ENCODE peak calls at places on chromosome 11, in nine cellular contexts. One of them, this sample, is unnamed.

GRCh38 chr11:72856065-72856464 is 41.9 kb downstream of the ATG16L2 start:
- DNase-seq in lower lobe of right lung: no peak
- DNase-seq in tibial artery: no peak
- DNase-seq in GM12891: no peak
- DNase-seq in fibroblast of pulmonary artery: peak; percentile 52
- DNase-seq in activated CD4-positive, alpha-beta memory T cell treated with anti-CD3 and anti-CD28 coated beads, Interleukin-2, amount 10 ng/mL, durations not matched to agents 7 days and 5 days: no peak
- DNase-seq in fibroblast of the conjunctiva: no peak
- DNase-seq in A172: no peak
- DNase-seq in kidney tubule cell: peak; percentile 21
- DNase-seq in this sample: no peak

GRCh38 chr11:58561394-58562102 is 14.1 kb downstream of the LPXN start:
- DNase-seq in kidney tubule cell: peak; percentile 85
- DNase-seq in A172: no peak
- DNase-seq in fibroblast of the conjunctiva: no peak
- DNase-seq in GM12891: no peak
- DNase-seq in tibial artery: no peak
- DNase-seq in lower lobe of right lung: no peak
- DNase-seq in fibroblast of pulmonary artery: no peak
- DNase-seq in activated CD4-positive, alpha-beta memory T cell treated with anti-CD3 and anti-CD28 coated beads, Interleukin-2, amount 10 ng/mL, durations not matched to agents 7 days and 5 days: no peak
- DNase-seq in this sample: no peak

GRCh38 chr11:97461044-97461880 is 1071.4 kb downstream of the JRKL start:
- DNase-seq in tibial artery: peak; percentile 58
- DNase-seq in fibroblast of pulmonary artery: no peak
- DNase-seq in fibroblast of the conjunctiva: no peak
- DNase-seq in kidney tubule cell: no peak
- DNase-seq in activated CD4-positive, alpha-beta memory T cell treated with anti-CD3 and anti-CD28 coated beads, Interleukin-2, amount 10 ng/mL, durations not matched to agents 7 days and 5 days: no peak
- DNase-seq in GM12891: no peak
- DNase-seq in A172: no peak
- DNase-seq in lower lobe of right lung: no peak
- DNase-seq in this sample: no peak

GRCh38 chr11:108994887-108995286 is 330.0 kb downstream of the DDX10 start:
- DNase-seq in A172: no peak
- DNase-seq in fibroblast of the conjunctiva: no peak
- DNase-seq in tibial artery: no peak
- DNase-seq in fibroblast of pulmonary artery: no peak
- DNase-seq in kidney tubule cell: no peak
- DNase-seq in lower lobe of right lung: no peak
- DNase-seq in activated CD4-positive, alpha-beta memory T cell treated with anti-CD3 and anti-CD28 coated beads, Interleukin-2, amount 10 ng/mL, durations not matched to agents 7 days and 5 days: no peak
- DNase-seq in GM12891: no peak
- DNase-seq in this sample: no peak

GRCh38 chr11:128642571-128642970 is 51.3 kb upstream of the FLI1 start:
- DNase-seq in A172: no peak
- DNase-seq in GM12891: no peak
- DNase-seq in activated CD4-positive, alpha-beta memory T cell treated with anti-CD3 and anti-CD28 coated beads, Interleukin-2, amount 10 ng/mL, durations not matched to agents 7 days and 5 days: no peak
- DNase-seq in kidney tubule cell: no peak
- DNase-seq in fibroblast of the conjunctiva: no peak
- DNase-seq in fibroblast of pulmonary artery: no peak
- DNase-seq in tibial artery: no peak
- DNase-seq in lower lobe of right lung: no peak
- DNase-seq in this sample: no peak

GRCh38 chr11:128174465-128175101 is 412.8 kb downstream of the ETS1 start:
- DNase-seq in tibial artery: no peak
- DNase-seq in activated CD4-positive, alpha-beta memory T cell treated with anti-CD3 and anti-CD28 coated beads, Interleukin-2, amount 10 ng/mL, durations not matched to agents 7 days and 5 days: no peak
- DNase-seq in kidney tubule cell: peak; percentile 33
- DNase-seq in fibroblast of the conjunctiva: no peak
- DNase-seq in GM12891: no peak
- DNase-seq in A172: peak; percentile 64
- DNase-seq in lower lobe of right lung: no peak
- DNase-seq in fibroblast of pulmonary artery: peak; percentile 74
- DNase-seq in this sample: no peak

GRCh38 chr11:134761361-134761760 is 349.3 kb upstream of the B3GAT1 start:
- DNase-seq in lower lobe of right lung: no peak
- DNase-seq in kidney tubule cell: no peak
- DNase-seq in fibroblast of the conjunctiva: no peak
- DNase-seq in GM12891: no peak
- DNase-seq in A172: no peak
- DNase-seq in fibroblast of pulmonary artery: no peak
- DNase-seq in activated CD4-positive, alpha-beta memory T cell treated with anti-CD3 and anti-CD28 coated beads, Interleukin-2, amount 10 ng/mL, durations not matched to agents 7 days and 5 days: no peak
- DNase-seq in tibial artery: no peak
- DNase-seq in this sample: no peak

GRCh38 chr11:20881328-20882079 is 212.1 kb downstream of the NELL1 start:
- DNase-seq in GM12891: no peak
- DNase-seq in lower lobe of right lung: no peak
- DNase-seq in fibroblast of the conjunctiva: no peak
- DNase-seq in kidney tubule cell: no peak
- DNase-seq in tibial artery: no peak
- DNase-seq in fibroblast of pulmonary artery: no peak
- DNase-seq in A172: no peak
- DNase-seq in activated CD4-positive, alpha-beta memory T cell treated with anti-CD3 and anti-CD28 coated beads, Interleukin-2, amount 10 ng/mL, durations not matched to agents 7 days and 5 days: no peak
- DNase-seq in this sample: no peak